ENCODE peak calls at places on chromosome 7, in eight cellular contexts. One of them, this sample, is unnamed.

GRCh38 chr7:25845341-25845923 is 306.6 kb upstream of the NFE2L3 start:
- DNase-seq in right lobe of liver: no peak
- DNase-seq in GM04503: no peak
- DNase-seq in psoas muscle: no peak
- DNase-seq in mesothelial cell of epicardium: no peak
- DNase-seq in dermis microvascular lymphatic vessel endothelial cell: no peak
- DNase-seq in substantia nigra: no peak
- DNase-seq in activated T-cell treated with anti-CD3 and anti-CD28 coated beads for 4 hours: no peak
- DNase-seq in this sample: no peak

GRCh38 chr7:33757050-33757449 is 148.3 kb upstream of the BMPER start:
- DNase-seq in right lobe of liver: no peak
- DNase-seq in GM04503: peak
- DNase-seq in psoas muscle: peak
- DNase-seq in mesothelial cell of epicardium: no peak
- DNase-seq in dermis microvascular lymphatic vessel endothelial cell: no peak
- DNase-seq in substantia nigra: no peak
- DNase-seq in activated T-cell treated with anti-CD3 and anti-CD28 coated beads for 4 hours: no peak
- DNase-seq in this sample: no peak

GRCh38 chr7:70134029-70134445 is 535.8 kb downstream of the AUTS2 start:
- DNase-seq in right lobe of liver: no peak
- DNase-seq in GM04503: no peak
- DNase-seq in psoas muscle: no peak
- DNase-seq in mesothelial cell of epicardium: no peak
- DNase-seq in dermis microvascular lymphatic vessel endothelial cell: no peak
- DNase-seq in substantia nigra: no peak
- DNase-seq in activated T-cell treated with anti-CD3 and anti-CD28 coated beads for 4 hours: no peak
- DNase-seq in this sample: peak

GRCh38 chr7:106056513-106057203 is 55.5 kb downstream of the SYPL1 start:
- DNase-seq in right lobe of liver: peak
- DNase-seq in GM04503: no peak
- DNase-seq in psoas muscle: peak
- DNase-seq in mesothelial cell of epicardium: no peak
- DNase-seq in dermis microvascular lymphatic vessel endothelial cell: peak
- DNase-seq in substantia nigra: peak
- DNase-seq in activated T-cell treated with anti-CD3 and anti-CD28 coated beads for 4 hours: peak
- DNase-seq in this sample: peak

GRCh38 chr7:107103369-107103768 is 58.9 kb downstream of the PRKAR2B start:
- DNase-seq in right lobe of liver: no peak
- DNase-seq in GM04503: no peak
- DNase-seq in psoas muscle: no peak
- DNase-seq in mesothelial cell of epicardium: no peak
- DNase-seq in dermis microvascular lymphatic vessel endothelial cell: peak
- DNase-seq in substantia nigra: no peak
- DNase-seq in activated T-cell treated with anti-CD3 and anti-CD28 coated beads for 4 hours: no peak
- DNase-seq in this sample: no peak

GRCh38 chr7:55497521-55497920 is 74.8 kb downstream of the VOPP1 start:
- DNase-seq in right lobe of liver: no peak
- DNase-seq in GM04503: no peak
- DNase-seq in psoas muscle: no peak
- DNase-seq in mesothelial cell of epicardium: no peak
- DNase-seq in dermis microvascular lymphatic vessel endothelial cell: no peak
- DNase-seq in substantia nigra: no peak
- DNase-seq in activated T-cell treated with anti-CD3 and anti-CD28 coated beads for 4 hours: no peak
- DNase-seq in this sample: no peak

GRCh38 chr7:91866599-91867148 is 13.8 kb downstream of the MTERF1 start:
- DNase-seq in right lobe of liver: no peak
- DNase-seq in GM04503: no peak
- DNase-seq in psoas muscle: no peak
- DNase-seq in mesothelial cell of epicardium: no peak
- DNase-seq in dermis microvascular lymphatic vessel endothelial cell: no peak
- DNase-seq in substantia nigra: no peak
- DNase-seq in activated T-cell treated with anti-CD3 and anti-CD28 coated beads for 4 hours: no peak
- DNase-seq in this sample: no peak

GRCh38 chr7:1902231-1902855 is 232.3 kb downstream of the ELFN1 start:
- DNase-seq in right lobe of liver: peak
- DNase-seq in GM04503: no peak
- DNase-seq in psoas muscle: peak
- DNase-seq in mesothelial cell of epicardium: no peak
- DNase-seq in dermis microvascular lymphatic vessel endothelial cell: no peak
- DNase-seq in substantia nigra: no peak
- DNase-seq in activated T-cell treated with anti-CD3 and anti-CD28 coated beads for 4 hours: no peak
- DNase-seq in this sample: no peak

GRCh38 chr7:131007439-131008330 is 273.7 kb upstream of the KLF14 start:
- DNase-seq in right lobe of liver: no peak
- DNase-seq in GM04503: no peak
- DNase-seq in psoas muscle: peak
- DNase-seq in mesothelial cell of epicardium: no peak
- DNase-seq in dermis microvascular lymphatic vessel endothelial cell: no peak
- DNase-seq in substantia nigra: peak
- DNase-seq in activated T-cell treated with anti-CD3 and anti-CD28 coated beads for 4 hours: peak
- DNase-seq in this sample: no peak

GRCh38 chr7:67907792-67908191 is 911.2 kb downstream of the TYW1 start:
- DNase-seq in right lobe of liver: no peak
- DNase-seq in GM04503: no peak
- DNase-seq in psoas muscle: no peak
- DNase-seq in mesothelial cell of epicardium: no peak
- DNase-seq in dermis microvascular lymphatic vessel endothelial cell: no peak
- DNase-seq in substantia nigra: no peak
- DNase-seq in activated T-cell treated with anti-CD3 and anti-CD28 coated beads for 4 hours: no peak
- DNase-seq in this sample: no peak

GRCh38 chr7:12670071-12670729 is 17.2 kb upstream of the ARL4A start:
- DNase-seq in right lobe of liver: no peak
- DNase-seq in GM04503: no peak
- DNase-seq in psoas muscle: no peak
- DNase-seq in mesothelial cell of epicardium: no peak
- DNase-seq in dermis microvascular lymphatic vessel endothelial cell: no peak
- DNase-seq in substantia nigra: no peak
- DNase-seq in activated T-cell treated with anti-CD3 and anti-CD28 coated beads for 4 hours: no peak
- DNase-seq in this sample: peak

GRCh38 chr7:77330169-77330882 is 85.8 kb downstream of the GSAP start:
- DNase-seq in right lobe of liver: no peak
- DNase-seq in GM04503: no peak
- DNase-seq in psoas muscle: no peak
- DNase-seq in mesothelial cell of epicardium: no peak
- DNase-seq in dermis microvascular lymphatic vessel endothelial cell: peak
- DNase-seq in substantia nigra: no peak
- DNase-seq in activated T-cell treated with anti-CD3 and anti-CD28 coated beads for 4 hours: no peak
- DNase-seq in this sample: no peak

GRCh38 chr7:2417981-2418481 is 14.6 kb downstream of the CHST12 start:
- DNase-seq in right lobe of liver: no peak
- DNase-seq in GM04503: peak
- DNase-seq in psoas muscle: no peak
- DNase-seq in mesothelial cell of epicardium: no peak
- DNase-seq in dermis microvascular lymphatic vessel endothelial cell: no peak
- DNase-seq in substantia nigra: no peak
- DNase-seq in activated T-cell treated with anti-CD3 and anti-CD28 coated beads for 4 hours: peak
- DNase-seq in this sample: no peak

GRCh38 chr7:82388138-82388537 is 55.4 kb downstream of the CACNA2D1 start:
- DNase-seq in right lobe of liver: no peak
- DNase-seq in GM04503: no peak
- DNase-seq in psoas muscle: no peak
- DNase-seq in mesothelial cell of epicardium: no peak
- DNase-seq in dermis microvascular lymphatic vessel endothelial cell: no peak
- DNase-seq in substantia nigra: no peak
- DNase-seq in activated T-cell treated with anti-CD3 and anti-CD28 coated beads for 4 hours: no peak
- DNase-seq in this sample: no peak

GRCh38 chr7:30727061-30727945 is 24.6 kb upstream of the INMT start:
- DNase-seq in right lobe of liver: no peak
- DNase-seq in GM04503: no peak
- DNase-seq in psoas muscle: no peak
- DNase-seq in mesothelial cell of epicardium: no peak
- DNase-seq in dermis microvascular lymphatic vessel endothelial cell: no peak
- DNase-seq in substantia nigra: no peak
- DNase-seq in activated T-cell treated with anti-CD3 and anti-CD28 coated beads for 4 hours: peak
- DNase-seq in this sample: no peak